ENCODE peak calls at places on chromosomes 6 and 20, in nine cellular contexts. One of them, this sample, is unnamed.

GRCh38 chr6:81304486-81304885 is 448.0 kb downstream of the TENT5A start:
- DNase-seq in adrenal gland: no peak
- DNase-seq in GM12865: no peak
- DNase-seq in colonic mucosa: no peak
- DNase-seq in Peyer's patch: no peak
- DNase-seq in nephron progenitor cell: no peak
- DNase-seq in cardiac fibroblast: peak
- DNase-seq in GM12878: no peak
- DNase-seq in fibroblast of pulmonary artery: peak
- DNase-seq in this sample: no peak

GRCh38 chr6:169169375-169169774 is 84.3 kb downstream of the THBS2 start:
- DNase-seq in GM12878: no peak
- DNase-seq in fibroblast of pulmonary artery: peak
- DNase-seq in colonic mucosa: no peak
- DNase-seq in GM12865: no peak
- DNase-seq in cardiac fibroblast: peak
- DNase-seq in Peyer's patch: no peak
- DNase-seq in adrenal gland: no peak
- DNase-seq in nephron progenitor cell: no peak
- DNase-seq in this sample: peak

GRCh38 chr20:44959082-44959895 is 908 bp downstream of the TOMM34 start:
- DNase-seq in nephron progenitor cell: peak
- DNase-seq in colonic mucosa: no peak
- DNase-seq in GM12878: no peak
- DNase-seq in fibroblast of pulmonary artery: peak
- DNase-seq in cardiac fibroblast: peak
- DNase-seq in adrenal gland: no peak
- DNase-seq in GM12865: peak
- DNase-seq in Peyer's patch: peak
- DNase-seq in this sample: peak

GRCh38 chr20:35954907-35955251 is 577 bp upstream of the SCAND1 start:
- DNase-seq in GM12878: no peak
- DNase-seq in adrenal gland: no peak
- DNase-seq in Peyer's patch: no peak
- DNase-seq in fibroblast of pulmonary artery: peak
- DNase-seq in nephron progenitor cell: no peak
- DNase-seq in GM12865: peak
- DNase-seq in cardiac fibroblast: peak
- DNase-seq in colonic mucosa: no peak
- DNase-seq in this sample: peak

GRCh38 chr6:44133003-44133931 is 5.9 kb downstream of the TMEM63B start:
- DNase-seq in GM12865: no peak
- DNase-seq in Peyer's patch: peak
- DNase-seq in nephron progenitor cell: peak
- DNase-seq in cardiac fibroblast: peak
- DNase-seq in adrenal gland: peak
- DNase-seq in fibroblast of pulmonary artery: peak
- DNase-seq in GM12878: no peak
- DNase-seq in colonic mucosa: peak
- DNase-seq in this sample: peak

GRCh38 chr6:11190625-11191245 is 41.7 kb downstream of the NEDD9 start:
- DNase-seq in GM12865: no peak
- DNase-seq in adrenal gland: no peak
- DNase-seq in fibroblast of pulmonary artery: no peak
- DNase-seq in nephron progenitor cell: no peak
- DNase-seq in GM12878: no peak
- DNase-seq in Peyer's patch: no peak
- DNase-seq in cardiac fibroblast: no peak
- DNase-seq in colonic mucosa: no peak
- DNase-seq in this sample: no peak

GRCh38 chr20:1263853-1264252 is 2.2 kb upstream of the SNPH start:
- DNase-seq in nephron progenitor cell: no peak
- DNase-seq in cardiac fibroblast: peak
- DNase-seq in adrenal gland: no peak
- DNase-seq in Peyer's patch: no peak
- DNase-seq in colonic mucosa: no peak
- DNase-seq in fibroblast of pulmonary artery: peak
- DNase-seq in GM12865: no peak
- DNase-seq in GM12878: no peak
- DNase-seq in this sample: no peak

GRCh38 chr6:137415127-137415833 is 78.9 kb downstream of the OLIG3 start:
- DNase-seq in fibroblast of pulmonary artery: peak
- DNase-seq in adrenal gland: peak
- DNase-seq in colonic mucosa: peak
- DNase-seq in cardiac fibroblast: peak
- DNase-seq in nephron progenitor cell: peak
- DNase-seq in Peyer's patch: peak
- DNase-seq in GM12878: no peak
- DNase-seq in GM12865: peak
- DNase-seq in this sample: peak

GRCh38 chr6:107118976-107119375 is 3.7 kb upstream of the BEND3 start:
- DNase-seq in nephron progenitor cell: no peak
- DNase-seq in Peyer's patch: peak
- DNase-seq in cardiac fibroblast: no peak
- DNase-seq in GM12878: no peak
- DNase-seq in GM12865: peak
- DNase-seq in adrenal gland: no peak
- DNase-seq in colonic mucosa: no peak
- DNase-seq in fibroblast of pulmonary artery: no peak
- DNase-seq in this sample: peak

GRCh38 chr20:59165794-59166709 is 2.4 kb downstream of the ZNF831 start:
- DNase-seq in cardiac fibroblast: no peak
- DNase-seq in fibroblast of pulmonary artery: no peak
- DNase-seq in nephron progenitor cell: no peak
- DNase-seq in Peyer's patch: peak
- DNase-seq in colonic mucosa: no peak
- DNase-seq in GM12865: no peak
- DNase-seq in adrenal gland: no peak
- DNase-seq in GM12878: no peak
- DNase-seq in this sample: no peak

GRCh38 chr6:166194885-166195860 is 27.5 kb upstream of the TBXT start:
- DNase-seq in cardiac fibroblast: no peak
- DNase-seq in GM12878: no peak
- DNase-seq in nephron progenitor cell: no peak
- DNase-seq in adrenal gland: no peak
- DNase-seq in colonic mucosa: no peak
- DNase-seq in GM12865: peak
- DNase-seq in fibroblast of pulmonary artery: no peak
- DNase-seq in Peyer's patch: no peak
- DNase-seq in this sample: no peak

GRCh38 chr6:148455674-148456559 is 113.3 kb downstream of the SASH1 start:
- DNase-seq in GM12878: no peak
- DNase-seq in colonic mucosa: no peak
- DNase-seq in nephron progenitor cell: no peak
- DNase-seq in cardiac fibroblast: no peak
- DNase-seq in GM12865: no peak
- DNase-seq in adrenal gland: no peak
- DNase-seq in fibroblast of pulmonary artery: no peak
- DNase-seq in Peyer's patch: no peak
- DNase-seq in this sample: no peak

GRCh38 chr20:37373020-37373592 is 27.2 kb downstream of the SRC start:
- DNase-seq in fibroblast of pulmonary artery: no peak
- DNase-seq in GM12878: no peak
- DNase-seq in nephron progenitor cell: no peak
- DNase-seq in adrenal gland: no peak
- DNase-seq in cardiac fibroblast: no peak
- DNase-seq in colonic mucosa: no peak
- DNase-seq in GM12865: no peak
- DNase-seq in Peyer's patch: no peak
- DNase-seq in this sample: no peak

GRCh38 chr6:73452107-73452461 is at the start of gene CGAS:
- DNase-seq in fibroblast of pulmonary artery: peak
- DNase-seq in cardiac fibroblast: peak
- DNase-seq in adrenal gland: peak
- DNase-seq in GM12865: peak
- DNase-seq in nephron progenitor cell: no peak
- DNase-seq in colonic mucosa: peak
- DNase-seq in Peyer's patch: peak
- DNase-seq in GM12878: no peak
- DNase-seq in this sample: peak

GRCh38 chr6:19327684-19328083 is 509.5 kb upstream of the ID4 start:
- DNase-seq in fibroblast of pulmonary artery: no peak
- DNase-seq in cardiac fibroblast: no peak
- DNase-seq in GM12878: no peak
- DNase-seq in colonic mucosa: no peak
- DNase-seq in nephron progenitor cell: peak
- DNase-seq in GM12865: no peak
- DNase-seq in adrenal gland: no peak
- DNase-seq in Peyer's patch: no peak
- DNase-seq in this sample: no peak

GRCh38 chr6:87029711-87030314 is 65.1 kb downstream of the CGA start:
- DNase-seq in nephron progenitor cell: no peak
- DNase-seq in Peyer's patch: no peak
- DNase-seq in cardiac fibroblast: peak
- DNase-seq in fibroblast of pulmonary artery: peak
- DNase-seq in GM12878: no peak
- DNase-seq in adrenal gland: no peak
- DNase-seq in colonic mucosa: no peak
- DNase-seq in GM12865: peak
- DNase-seq in this sample: peak

GRCh38 chr6:31710490-31711219 is 4.0 kb downstream of the LY6G6F start:
- DNase-seq in GM12865: no peak
- DNase-seq in adrenal gland: no peak
- DNase-seq in cardiac fibroblast: no peak
- DNase-seq in Peyer's patch: no peak
- DNase-seq in colonic mucosa: no peak
- DNase-seq in GM12878: no peak
- DNase-seq in fibroblast of pulmonary artery: no peak
- DNase-seq in nephron progenitor cell: no peak
- DNase-seq in this sample: no peak

GRCh38 chr6:31713991-31714684 is 1.0 kb upstream of the LY6G6D start:
- DNase-seq in nephron progenitor cell: peak
- DNase-seq in GM12878: no peak
- DNase-seq in GM12865: no peak
- DNase-seq in colonic mucosa: no peak
- DNase-seq in adrenal gland: no peak
- DNase-seq in cardiac fibroblast: no peak
- DNase-seq in fibroblast of pulmonary artery: no peak
- DNase-seq in Peyer's patch: no peak
- DNase-seq in this sample: no peak

GRCh38 chr6:31713465-31713864 is 1.7 kb upstream of the LY6G6D start:
- DNase-seq in cardiac fibroblast: no peak
- DNase-seq in GM12878: no peak
- DNase-seq in colonic mucosa: no peak
- DNase-seq in GM12865: no peak
- DNase-seq in nephron progenitor cell: no peak
- DNase-seq in adrenal gland: no peak
- DNase-seq in fibroblast of pulmonary artery: no peak
- DNase-seq in Peyer's patch: no peak
- DNase-seq in this sample: no peak

GRCh38 chr6:31711233-31711632 is 3.9 kb upstream of the LY6G6D start:
- DNase-seq in cardiac fibroblast: no peak
- DNase-seq in colonic mucosa: peak
- DNase-seq in Peyer's patch: no peak
- DNase-seq in adrenal gland: no peak
- DNase-seq in nephron progenitor cell: no peak
- DNase-seq in fibroblast of pulmonary artery: no peak
- DNase-seq in GM12865: no peak
- DNase-seq in GM12878: no peak
- DNase-seq in this sample: peak

DNA sequence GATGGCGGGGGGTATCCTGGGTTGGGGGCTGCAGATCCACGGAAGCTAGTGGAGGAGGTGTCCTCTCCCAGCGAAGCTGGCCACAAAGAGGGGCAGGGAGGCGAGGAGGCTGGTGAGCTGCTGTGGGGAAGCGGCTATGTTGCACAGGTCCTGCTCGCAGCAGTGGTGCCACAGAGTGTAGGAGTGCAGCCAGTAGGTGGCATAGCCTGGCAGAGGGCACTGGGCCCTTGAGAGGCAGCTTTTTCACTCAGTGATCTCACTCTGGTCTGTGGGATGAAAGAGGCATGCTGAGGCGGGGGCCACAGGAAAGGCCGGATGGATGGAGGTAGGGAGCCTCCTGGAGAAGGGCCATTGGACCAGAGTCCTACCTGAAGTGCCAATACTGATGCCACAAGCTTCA is 2.9 kb upstream of the LY6G6D start:
- DNase-seq in cardiac fibroblast: no peak
- DNase-seq in adrenal gland: no peak
- DNase-seq in Peyer's patch: no peak
- DNase-seq in fibroblast of pulmonary artery: no peak
- DNase-seq in nephron progenitor cell: no peak
- DNase-seq in GM12878: no peak
- DNase-seq in colonic mucosa: no peak
- DNase-seq in GM12865: no peak
- DNase-seq in this sample: peak
- TF ChIP-seq CTCF in cardiac fibroblast: no peak
- TF ChIP-seq CTCF in adrenal gland: no peak
- TF ChIP-seq CTCF in Peyer's patch: peak
- TF ChIP-seq CTCF in fibroblast of pulmonary artery: no peak
- TF ChIP-seq CTCF in nephron progenitor cell: no peak
- TF ChIP-seq CTCF in GM12878: peak
- TF ChIP-seq CTCF in colonic mucosa: no peak
- TF ChIP-seq CTCF in GM12865: peak
- TF ChIP-seq CTCF in this sample: no peak

GRCh38 chr20:56630086-56630493 is 984 bp downstream of the TFAP2C start:
- DNase-seq in cardiac fibroblast: no peak
- DNase-seq in nephron progenitor cell: peak
- DNase-seq in GM12865: no peak
- DNase-seq in colonic mucosa: peak
- DNase-seq in fibroblast of pulmonary artery: peak
- DNase-seq in GM12878: no peak
- DNase-seq in Peyer's patch: no peak
- DNase-seq in adrenal gland: peak
- DNase-seq in this sample: peak
- TF ChIP-seq CTCF in cardiac fibroblast: no peak
- TF ChIP-seq CTCF in nephron progenitor cell: peak
- TF ChIP-seq CTCF in GM12865: peak
- TF ChIP-seq CTCF in colonic mucosa: peak
- TF ChIP-seq CTCF in fibroblast of pulmonary artery: peak
- TF ChIP-seq CTCF in GM12878: peak
- TF ChIP-seq CTCF in Peyer's patch: peak
- TF ChIP-seq CTCF in adrenal gland: no peak
- TF ChIP-seq CTCF in this sample: peak

DNA sequence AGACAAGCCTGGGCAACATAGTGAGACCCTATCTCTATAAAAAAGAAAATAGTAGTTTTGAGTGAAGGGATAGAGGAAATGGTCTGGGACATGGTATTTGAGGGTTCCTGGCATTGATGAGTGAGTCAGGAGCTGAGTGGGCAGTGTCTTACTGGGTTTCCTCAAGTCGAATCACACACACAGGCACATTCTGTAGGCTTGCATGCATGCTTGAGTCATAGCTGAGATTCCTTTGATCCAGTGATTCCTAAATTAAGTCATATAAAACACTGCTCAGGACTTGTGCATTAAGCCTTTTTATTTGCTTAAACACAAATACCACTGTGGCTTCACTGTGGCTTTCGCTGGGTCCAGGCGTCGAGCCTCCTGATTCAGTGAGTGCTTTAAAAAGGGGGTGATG is 71.8 kb upstream of the TMEM181 start:
- DNase-seq in GM12865: no peak
- DNase-seq in adrenal gland: no peak
- DNase-seq in colonic mucosa: no peak
- DNase-seq in nephron progenitor cell: no peak
- DNase-seq in GM12878: no peak
- DNase-seq in cardiac fibroblast: peak
- DNase-seq in Peyer's patch: no peak
- DNase-seq in fibroblast of pulmonary artery: peak
- DNase-seq in this sample: peak
- TF ChIP-seq CTCF in GM12865: no peak
- TF ChIP-seq CTCF in adrenal gland: no peak
- TF ChIP-seq CTCF in colonic mucosa: no peak
- TF ChIP-seq CTCF in nephron progenitor cell: no peak
- TF ChIP-seq CTCF in GM12878: no peak
- TF ChIP-seq CTCF in cardiac fibroblast: no peak
- TF ChIP-seq CTCF in Peyer's patch: no peak
- TF ChIP-seq CTCF in fibroblast of pulmonary artery: no peak
- TF ChIP-seq CTCF in this sample: no peak

GRCh38 chr20:25622450-25623224 is 1.2 kb downstream of the NANP start:
- DNase-seq in GM12878: no peak
- DNase-seq in nephron progenitor cell: no peak
- DNase-seq in colonic mucosa: no peak
- DNase-seq in Peyer's patch: no peak
- DNase-seq in GM12865: no peak
- DNase-seq in adrenal gland: no peak
- DNase-seq in fibroblast of pulmonary artery: peak
- DNase-seq in cardiac fibroblast: no peak
- DNase-seq in this sample: peak
- TF ChIP-seq CTCF in GM12878: no peak
- TF ChIP-seq CTCF in nephron progenitor cell: no peak
- TF ChIP-seq CTCF in colonic mucosa: no peak
- TF ChIP-seq CTCF in Peyer's patch: no peak
- TF ChIP-seq CTCF in GM12865: no peak
- TF ChIP-seq CTCF in adrenal gland: no peak
- TF ChIP-seq CTCF in fibroblast of pulmonary artery: no peak
- TF ChIP-seq CTCF in cardiac fibroblast: no peak
- TF ChIP-seq CTCF in this sample: no peak

This sample was measured in MCF 10A.